ENCODE peak calls at places on chromosomes 11 and 22, in six cellular contexts. One of them, this sample, is unnamed.

GRCh38 chr22:37549704-37550059 is 10.6 kb upstream of the CDC42EP1 start:
- DNase-seq in A549: no peak
- DNase-seq in IMR-90: peak
- DNase-seq in WTC11: no peak
- DNase-seq in H1: no peak
- DNase-seq in SK-N-SH: peak
- DNase-seq in this sample: no peak

GRCh38 chr22:50498322-50498861 is 9.1 kb downstream of the LMF2 start:
- DNase-seq in A549: peak
- DNase-seq in IMR-90: peak
- DNase-seq in WTC11: peak
- DNase-seq in H1: peak
- DNase-seq in SK-N-SH: peak
- DNase-seq in this sample: peak

GRCh38 chr11:68411501-68411991 is 49.0 kb upstream of the PPP6R3 start:
- DNase-seq in A549: no peak
- DNase-seq in IMR-90: no peak
- DNase-seq in WTC11: no peak
- DNase-seq in H1: no peak
- DNase-seq in SK-N-SH: no peak
- DNase-seq in this sample: no peak

GRCh38 chr11:26599421-26599820 is 27.4 kb upstream of the MUC15 start:
- DNase-seq in A549: no peak
- DNase-seq in IMR-90: no peak
- DNase-seq in WTC11: no peak
- DNase-seq in H1: no peak
- DNase-seq in SK-N-SH: no peak
- DNase-seq in this sample: no peak

GRCh38 chr22:26461188-26461810 is 22.3 kb downstream of the HPS4 start:
- DNase-seq in A549: peak
- DNase-seq in IMR-90: peak
- DNase-seq in WTC11: peak
- DNase-seq in H1: peak
- DNase-seq in SK-N-SH: peak
- DNase-seq in this sample: peak

GRCh38 chr11:26698224-26698623 is 23.6 kb downstream of the SLC5A12 start:
- DNase-seq in A549: no peak
- DNase-seq in IMR-90: no peak
- DNase-seq in WTC11: no peak
- DNase-seq in H1: no peak
- DNase-seq in SK-N-SH: no peak
- DNase-seq in this sample: no peak

GRCh38 chr11:124983674-124984511 is 29.9 kb downstream of the CCDC15 start:
- DNase-seq in A549: no peak
- DNase-seq in IMR-90: no peak
- DNase-seq in WTC11: no peak
- DNase-seq in H1: no peak
- DNase-seq in SK-N-SH: peak
- DNase-seq in this sample: no peak

GRCh38 chr11:46719048-46719542 is at the start of gene F2:
- DNase-seq in A549: no peak
- DNase-seq in IMR-90: no peak
- DNase-seq in WTC11: no peak
- DNase-seq in H1: no peak
- DNase-seq in SK-N-SH: no peak
- DNase-seq in this sample: no peak

GRCh38 chr11:68312780-68313573 is 586 bp downstream of the LRP5 start:
- DNase-seq in A549: no peak
- DNase-seq in IMR-90: no peak
- DNase-seq in WTC11: no peak
- DNase-seq in H1: no peak
- DNase-seq in SK-N-SH: peak
- DNase-seq in this sample: peak

GRCh38 chr22:49994361-49995058 is 18.1 kb downstream of the IL17REL start:
- DNase-seq in A549: no peak
- DNase-seq in IMR-90: no peak
- DNase-seq in WTC11: no peak
- DNase-seq in H1: no peak
- DNase-seq in SK-N-SH: peak
- DNase-seq in this sample: no peak

GRCh38 chr22:48228468-48228867 is 1466.0 kb downstream of the TBC1D22A start:
- DNase-seq in A549: no peak
- DNase-seq in IMR-90: no peak
- DNase-seq in WTC11: no peak
- DNase-seq in H1: no peak
- DNase-seq in SK-N-SH: no peak
- DNase-seq in this sample: no peak

GRCh38 chr11:126433244-126433846 is 77.9 kb downstream of the ST3GAL4 start:
- DNase-seq in A549: no peak
- DNase-seq in IMR-90: no peak
- DNase-seq in WTC11: no peak
- DNase-seq in H1: no peak
- DNase-seq in SK-N-SH: no peak
- DNase-seq in this sample: no peak

GRCh38 chr22:29096736-29097669 is 24.2 kb downstream of the KREMEN1 start:
- DNase-seq in A549: no peak
- DNase-seq in IMR-90: peak
- DNase-seq in WTC11: peak
- DNase-seq in H1: no peak
- DNase-seq in SK-N-SH: no peak
- DNase-seq in this sample: peak

GRCh38 chr11:64396079-64396591 is 37.2 kb downstream of the RPS6KA4 start:
- DNase-seq in A549: no peak
- DNase-seq in IMR-90: no peak
- DNase-seq in WTC11: peak
- DNase-seq in H1: no peak
- DNase-seq in SK-N-SH: no peak
- DNase-seq in this sample: no peak

GRCh38 chr11:63909621-63910506 is 7.1 kb downstream of the RCOR2 start:
- DNase-seq in A549: no peak
- DNase-seq in IMR-90: no peak
- DNase-seq in WTC11: peak
- DNase-seq in H1: no peak
- DNase-seq in SK-N-SH: peak
- DNase-seq in this sample: no peak

GRCh38 chr11:33452806-33453205 is 195.6 kb downstream of the HIPK3 start:
- DNase-seq in A549: peak
- DNase-seq in IMR-90: peak
- DNase-seq in WTC11: no peak
- DNase-seq in H1: no peak
- DNase-seq in SK-N-SH: no peak
- DNase-seq in this sample: no peak

GRCh38 chr11:35377262-35377661 is 42.1 kb downstream of the SLC1A2 start:
- DNase-seq in A549: no peak
- DNase-seq in IMR-90: no peak
- DNase-seq in WTC11: no peak
- DNase-seq in H1: no peak
- DNase-seq in SK-N-SH: peak
- DNase-seq in this sample: no peak

GRCh38 chr11:66868726-66869291 is 11.9 kb downstream of the LRFN4 start:
- DNase-seq in A549: peak
- DNase-seq in IMR-90: no peak
- DNase-seq in WTC11: peak
- DNase-seq in H1: no peak
- DNase-seq in SK-N-SH: peak
- DNase-seq in this sample: peak

GRCh38 chr11:113896156-113896879 is 8.3 kb upstream of the HTR3B start:
- DNase-seq in A549: peak
- DNase-seq in IMR-90: peak
- DNase-seq in WTC11: peak
- DNase-seq in H1: no peak
- DNase-seq in SK-N-SH: peak
- DNase-seq in this sample: peak

GRCh38 chr11:19472679-19473078 is 231.9 kb upstream of the E2F8 start:
- DNase-seq in A549: no peak
- DNase-seq in IMR-90: no peak
- DNase-seq in WTC11: no peak
- DNase-seq in H1: no peak
- DNase-seq in SK-N-SH: no peak
- DNase-seq in this sample: no peak

GRCh38 chr11:126415128-126415527 is 59.6 kb downstream of the ST3GAL4 start:
- DNase-seq in A549: no peak
- DNase-seq in IMR-90: peak
- DNase-seq in WTC11: no peak
- DNase-seq in H1: no peak
- DNase-seq in SK-N-SH: no peak
- DNase-seq in this sample: no peak

GRCh38 chr22:36398602-36399472 is 11.1 kb upstream of the MYH9 start:
- DNase-seq in A549: no peak
- DNase-seq in IMR-90: peak
- DNase-seq in WTC11: no peak
- DNase-seq in H1: no peak
- DNase-seq in SK-N-SH: no peak
- DNase-seq in this sample: no peak

GRCh38 chr11:92413757-92414513 is 189.3 kb downstream of the FAT3 start:
- DNase-seq in A549: no peak
- DNase-seq in IMR-90: no peak
- DNase-seq in WTC11: no peak
- DNase-seq in H1: no peak
- DNase-seq in SK-N-SH: no peak
- DNase-seq in this sample: no peak

GRCh38 chr11:76772100-76772782 is 10.9 kb upstream of the TSKU start:
- DNase-seq in A549: no peak
- DNase-seq in IMR-90: peak
- DNase-seq in WTC11: no peak
- DNase-seq in H1: no peak
- DNase-seq in SK-N-SH: no peak
- DNase-seq in this sample: no peak

GRCh38 chr22:22914726-22915669 is 27.4 kb downstream of the IGLL5 start:
- DNase-seq in A549: no peak
- DNase-seq in IMR-90: no peak
- DNase-seq in WTC11: no peak
- DNase-seq in H1: no peak
- DNase-seq in SK-N-SH: no peak
- DNase-seq in this sample: no peak

GRCh38 chr22:22911327-22912134 is 23.9 kb downstream of the IGLL5 start:
- DNase-seq in A549: no peak
- DNase-seq in IMR-90: no peak
- DNase-seq in WTC11: no peak
- DNase-seq in H1: no peak
- DNase-seq in SK-N-SH: no peak
- DNase-seq in this sample: peak

GRCh38 chr22:22913989-22914388 is 26.4 kb downstream of the IGLL5 start:
- DNase-seq in A549: no peak
- DNase-seq in IMR-90: no peak
- DNase-seq in WTC11: no peak
- DNase-seq in H1: no peak
- DNase-seq in SK-N-SH: no peak
- DNase-seq in this sample: no peak

GRCh38 chr22:22912135-22912408 is 24.5 kb downstream of the IGLL5 start:
- DNase-seq in A549: no peak
- DNase-seq in IMR-90: no peak
- DNase-seq in WTC11: no peak
- DNase-seq in H1: no peak
- DNase-seq in SK-N-SH: no peak
- DNase-seq in this sample: no peak

GRCh38 chr22:22912722-22913253 is 25.2 kb downstream of the IGLL5 start:
- DNase-seq in A549: no peak
- DNase-seq in IMR-90: no peak
- DNase-seq in WTC11: no peak
- DNase-seq in H1: no peak
- DNase-seq in SK-N-SH: no peak
- DNase-seq in this sample: no peak
- TF ChIP-seq USF2 in A549: no peak
- TF ChIP-seq USF2 in IMR-90: no peak
- TF ChIP-seq USF2 in WTC11: no peak
- TF ChIP-seq USF2 in H1: no peak
- TF ChIP-seq USF2 in SK-N-SH: no peak
- TF ChIP-seq USF2 in this sample: no peak

DNA sequence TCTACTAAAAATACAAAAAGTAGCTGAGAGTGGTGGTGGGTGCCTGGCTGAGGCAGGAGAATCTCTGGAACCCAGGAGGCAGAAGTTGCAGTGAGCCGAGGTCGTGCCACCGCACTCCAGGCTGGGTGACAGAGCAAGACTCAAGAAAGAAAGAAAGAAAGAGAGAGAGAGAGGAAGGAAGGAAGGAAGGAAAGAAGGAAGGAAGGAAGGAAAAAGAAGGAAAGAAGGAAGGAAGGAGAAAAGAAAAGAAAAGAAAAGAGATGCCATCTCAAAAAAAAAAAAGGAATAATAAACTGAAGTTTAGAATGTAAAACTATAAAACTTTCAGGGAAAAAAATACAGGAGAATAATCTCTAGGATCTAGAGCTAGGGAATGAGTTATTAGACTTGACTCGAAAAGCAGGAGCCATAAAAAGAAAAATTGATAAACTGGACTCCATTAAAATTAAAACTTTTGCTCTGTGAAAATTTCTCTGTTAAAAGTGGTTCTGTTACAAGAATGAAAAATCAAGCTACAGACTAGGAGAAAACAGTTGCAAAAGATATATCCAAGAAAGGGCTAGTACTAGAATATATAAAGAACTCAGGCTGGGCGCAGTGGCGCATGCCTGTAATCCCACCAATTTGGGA is 13.4 kb upstream of the SEPTIN5 start:
- DNase-seq in A549: no peak
- DNase-seq in IMR-90: no peak
- DNase-seq in WTC11: no peak
- DNase-seq in H1: no peak
- DNase-seq in SK-N-SH: no peak
- DNase-seq in this sample: no peak
- TF ChIP-seq USF2 in A549: no peak
- TF ChIP-seq USF2 in IMR-90: no peak
- TF ChIP-seq USF2 in WTC11: no peak
- TF ChIP-seq USF2 in H1: no peak
- TF ChIP-seq USF2 in SK-N-SH: no peak
- TF ChIP-seq USF2 in this sample: no peak

GRCh38 chr11:122253541-122254317 is 137.7 kb upstream of the BLID start:
- DNase-seq in A549: no peak
- DNase-seq in IMR-90: peak
- DNase-seq in WTC11: no peak
- DNase-seq in H1: no peak
- DNase-seq in SK-N-SH: no peak
- DNase-seq in this sample: no peak

GRCh38 chr11:122246885-122247284 is 130.9 kb upstream of the BLID start:
- DNase-seq in A549: no peak
- DNase-seq in IMR-90: peak
- DNase-seq in WTC11: no peak
- DNase-seq in H1: no peak
- DNase-seq in SK-N-SH: no peak
- DNase-seq in this sample: no peak

GRCh38 chr11:122248939-122249338 is 132.9 kb upstream of the BLID start:
- DNase-seq in A549: no peak
- DNase-seq in IMR-90: peak
- DNase-seq in WTC11: no peak
- DNase-seq in H1: no peak
- DNase-seq in SK-N-SH: no peak
- DNase-seq in this sample: no peak

GRCh38 chr11:122242731-122243130 is 126.7 kb upstream of the BLID start:
- DNase-seq in A549: no peak
- DNase-seq in IMR-90: no peak
- DNase-seq in WTC11: no peak
- DNase-seq in H1: no peak
- DNase-seq in SK-N-SH: no peak
- DNase-seq in this sample: no peak

GRCh38 chr11:122248130-122248529 is 132.1 kb upstream of the BLID start:
- DNase-seq in A549: no peak
- DNase-seq in IMR-90: no peak
- DNase-seq in WTC11: no peak
- DNase-seq in H1: no peak
- DNase-seq in SK-N-SH: no peak
- DNase-seq in this sample: no peak
- TF ChIP-seq USF2 in A549: no peak
- TF ChIP-seq USF2 in IMR-90: no peak
- TF ChIP-seq USF2 in WTC11: no peak
- TF ChIP-seq USF2 in H1: no peak
- TF ChIP-seq USF2 in SK-N-SH: no peak
- TF ChIP-seq USF2 in this sample: no peak

GRCh38 chr11:117201906-117202305 is 2.7 kb downstream of the TAGLN start:
- DNase-seq in A549: no peak
- DNase-seq in IMR-90: no peak
- DNase-seq in WTC11: no peak
- DNase-seq in H1: no peak
- DNase-seq in SK-N-SH: no peak
- DNase-seq in this sample: no peak
- TF ChIP-seq USF2 in A549: no peak
- TF ChIP-seq USF2 in IMR-90: no peak
- TF ChIP-seq USF2 in WTC11: no peak
- TF ChIP-seq USF2 in H1: no peak
- TF ChIP-seq USF2 in SK-N-SH: no peak
- TF ChIP-seq USF2 in this sample: no peak

This sample was measured in K562.